ENCODE peak calls at places on chromosome 7, in four cellular contexts. P, V, W and A are unnamed samples.

GRCh38 chr7:1400351-1400750 is 58.9 kb downstream of the MICALL2 start:
- DNase-seq in V (no peak), W (no peak), P (no peak), A (no peak)

GRCh38 chr7:46786221-46786951 is 795.5 kb downstream of the TNS3 start:
- DNase-seq in V (no peak), W (no peak), P (no peak), A (no peak)

GRCh38 chr7:45891462-45892402 is 3.4 kb downstream of the IGFBP1 start:
- DNase-seq in V (no peak), W (no peak), P (no peak), A (no peak)

GRCh38 chr7:75987805-75988630 is 6.4 kb downstream of the TMEM120A start:
- DNase-seq in W (no peak), P (peak), V (no peak), A (no peak)

GRCh38 chr7:46776790-46777189 is 805.1 kb downstream of the TNS3 start:
- DNase-seq in V (no peak), P (no peak), W (no peak), A (no peak)

GRCh38 chr7:38292442-38292841 is 19.0 kb upstream of the TARP start:
- DNase-seq in V (no peak), P (no peak), W (no peak), A (no peak)

GRCh38 chr7:44215531-44215930 is 14.8 kb downstream of the YKT6 start:
- DNase-seq in W (no peak), P (peak), V (no peak), A (no peak)

GRCh38 chr7:19117081-19117869 is at the start of gene TWIST1:
- DNase-seq in P (peak), V (no peak), W (peak), A (peak)

GRCh38 chr7:2717293-2717904 is 29.4 kb downstream of the AMZ1 start:
- DNase-seq in W (peak), V (no peak), P (peak), A (no peak)

GRCh38 chr7:108457871-108458270 is 1.6 kb upstream of the NRCAM start:
- DNase-seq in P (no peak), V (no peak), W (no peak), A (no peak)

GRCh38 chr7:44194069-44194468 is 4.8 kb upstream of the GCK start:
- DNase-seq in W (peak), P (no peak), V (no peak), A (no peak)

GRCh38 chr7:5636446-5636835 is 145.0 kb downstream of the RNF216 start:
- DNase-seq in P (no peak), V (no peak), W (no peak), A (no peak)

GRCh38 chr7:50281680-50282445 is 22.7 kb upstream of the IKZF1 start:
- DNase-seq in V (no peak), W (no peak), P (no peak), A (no peak)

GRCh38 chr7:148242271-148242801 is 348.2 kb upstream of the C7orf33 start:
- DNase-seq in W (peak), P (no peak), V (peak), A (peak)

GRCh38 chr7:264541-265191 is 25.3 kb upstream of the FOXL3 start:
- DNase-seq in P (no peak), V (peak), W (no peak), A (no peak)

GRCh38 chr7:110204527-110204926 is 886.4 kb upstream of the LRRN3 start:
- DNase-seq in P (no peak), W (no peak), V (no peak), A (no peak)

GRCh38 chr7:76071316-76072242 is 23.7 kb downstream of the MDH2 start:
- DNase-seq in P (peak), V (peak), W (no peak), A (no peak)

GRCh38 chr7:20488850-20489249 is 126.6 kb upstream of the ABCB5 start:
- DNase-seq in W (no peak), P (no peak), V (no peak), A (no peak)

GRCh38 chr7:132328047-132328620 is 248.1 kb downstream of the PLXNA4 start:
- DNase-seq in P (no peak), V (no peak), W (no peak), A (no peak)

GRCh38 chr7:139673230-139673629 is 104.6 kb downstream of the HIPK2 start:
- DNase-seq in P (no peak), W (no peak), V (no peak), A (no peak)

GRCh38 chr7:154841731-154842331 is 161.1 kb downstream of the PAXIP1 start:
- DNase-seq in W (peak), P (no peak), V (no peak), A (no peak)

GRCh38 chr7:28082071-28082470 is 98.5 kb downstream of the JAZF1 start:
- DNase-seq in P (no peak), V (no peak), W (no peak), A (no peak)

GRCh38 chr7:72919256-72919775 is 5.6 kb upstream of the POM121 start:
- DNase-seq in V (no peak), W (no peak), P (no peak), A (no peak)

GRCh38 chr7:18140943-18141342 is 113.3 kb upstream of the PRPS1L1 start:
- DNase-seq in P (no peak), W (no peak), V (no peak), A (no peak)

GRCh38 chr7:55552320-55553086 is 19.8 kb downstream of the VOPP1 start:
- DNase-seq in W (no peak), V (peak), P (no peak), A (peak)

GRCh38 chr7:51350195-51350896 is 33.7 kb upstream of the COBL start:
- DNase-seq in W (no peak), V (peak), P (no peak), A (no peak)

GRCh38 chr7:26070290-26070689 is 81.7 kb upstream of the NFE2L3 start:
- DNase-seq in P (no peak), W (no peak), V (no peak), A (no peak)

GRCh38 chr7:3835102-3835501 is 534.0 kb downstream of the SDK1 start:
- DNase-seq in V (no peak), W (no peak), P (no peak), A (peak)

GRCh38 chr7:29265208-29265923 is 70.8 kb downstream of the CHN2 start:
- DNase-seq in P (no peak), V (peak), W (no peak), A (no peak)

GRCh38 chr7:103121641-103122040 is 27.3 kb downstream of the NAPEPLD start:
- DNase-seq in V (no peak), W (peak), P (no peak), A (no peak)

GRCh38 chr7:88005191-88005590 is 71.1 kb downstream of the ADAM22 start:
- DNase-seq in P (no peak), V (no peak), W (no peak), A (no peak)

GRCh38 chr7:122858310-122858709 is 27.9 kb downstream of the CADPS2 start:
- DNase-seq in V (no peak), W (no peak), P (no peak), A (no peak)

GRCh38 chr7:50657341-50657873 is 92.2 kb upstream of the DDC start:
- DNase-seq in V (no peak), W (no peak), P (peak), A (no peak)

GRCh38 chr7:139683137-139683871 is 94.5 kb downstream of the HIPK2 start:
- DNase-seq in P (no peak), W (no peak), V (no peak), A (no peak)

GRCh38 chr7:39054731-39055130 is 77.0 kb downstream of the POU6F2 start:
- DNase-seq in V (no peak), P (no peak), W (no peak), A (no peak)

GRCh38 chr7:105656922-105657521 is 75.7 kb upstream of the EFCAB10 start:
- DNase-seq in V (peak), W (peak), P (peak), A (peak)

GRCh38 chr7:91043924-91044660 is 220.1 kb upstream of the FZD1 start:
- DNase-seq in V (no peak), W (no peak), P (no peak), A (no peak)

GRCh38 chr7:5420841-5421625 is 2.6 kb downstream of the TNRC18 start:
- DNase-seq in P (no peak), V (peak), W (peak), A (no peak)

GRCh38 chr7:130273081-130273699 is 6.5 kb downstream of the CPA2 start:
- DNase-seq in W (no peak), V (peak), P (no peak), A (no peak)
- TF ChIP-seq POLR2A in W (no peak), V (peak), P (no peak), A (no peak)

DNA sequence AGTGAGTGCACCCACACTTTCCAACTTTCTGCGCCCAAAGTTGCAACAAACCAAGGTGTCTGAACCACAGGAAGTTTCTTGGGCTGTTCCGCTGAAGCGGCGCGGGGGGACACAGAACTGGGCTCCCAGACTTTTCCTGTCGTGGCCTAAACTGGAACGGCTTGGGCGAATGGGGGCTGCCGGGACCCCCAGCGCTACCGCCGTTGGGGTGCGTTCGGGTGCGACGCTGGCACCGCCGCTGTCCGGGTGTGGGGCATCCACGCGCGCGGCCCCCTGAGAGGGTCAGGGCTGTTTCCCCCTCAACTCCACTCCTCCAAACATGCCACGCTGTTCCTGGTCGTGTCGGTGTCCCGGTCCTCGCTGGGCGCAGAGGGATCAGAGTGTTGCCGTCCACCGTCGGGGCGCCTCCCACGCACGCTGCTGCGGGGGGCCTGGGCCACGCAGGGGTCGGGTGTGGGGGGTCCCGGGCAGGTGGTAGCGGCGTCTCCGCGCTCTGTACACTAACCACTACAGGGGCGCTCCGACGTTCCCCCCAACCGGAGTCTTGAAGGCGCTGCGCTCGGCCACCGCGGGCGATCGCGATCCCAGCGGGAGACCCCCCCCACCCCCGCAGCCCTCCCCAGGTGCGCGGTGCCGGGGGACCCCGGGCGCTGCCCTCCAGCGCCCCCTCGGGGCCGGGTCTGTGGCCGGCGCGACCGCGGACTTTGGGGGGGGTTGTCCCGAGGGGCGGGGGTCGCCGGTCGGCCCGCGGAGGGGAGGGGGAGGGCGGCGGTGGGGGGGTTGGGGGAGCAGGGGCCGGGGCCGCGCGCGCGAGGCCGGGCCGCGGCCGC is 2.2 kb upstream of the CUX1 start:
- DNase-seq in W (peak), V (peak), P (peak), A (peak)
- TF ChIP-seq POLR2A in W (no peak), V (no peak), P (no peak), A (no peak)

GRCh38 chr7:99408347-99409191 is at the start of the genes BUD31 and PDAP1:
- DNase-seq in P (peak), V (peak), W (peak), A (peak)
- TF ChIP-seq POLR2A in P (peak), V (peak), W (peak), A (peak)

DNA sequence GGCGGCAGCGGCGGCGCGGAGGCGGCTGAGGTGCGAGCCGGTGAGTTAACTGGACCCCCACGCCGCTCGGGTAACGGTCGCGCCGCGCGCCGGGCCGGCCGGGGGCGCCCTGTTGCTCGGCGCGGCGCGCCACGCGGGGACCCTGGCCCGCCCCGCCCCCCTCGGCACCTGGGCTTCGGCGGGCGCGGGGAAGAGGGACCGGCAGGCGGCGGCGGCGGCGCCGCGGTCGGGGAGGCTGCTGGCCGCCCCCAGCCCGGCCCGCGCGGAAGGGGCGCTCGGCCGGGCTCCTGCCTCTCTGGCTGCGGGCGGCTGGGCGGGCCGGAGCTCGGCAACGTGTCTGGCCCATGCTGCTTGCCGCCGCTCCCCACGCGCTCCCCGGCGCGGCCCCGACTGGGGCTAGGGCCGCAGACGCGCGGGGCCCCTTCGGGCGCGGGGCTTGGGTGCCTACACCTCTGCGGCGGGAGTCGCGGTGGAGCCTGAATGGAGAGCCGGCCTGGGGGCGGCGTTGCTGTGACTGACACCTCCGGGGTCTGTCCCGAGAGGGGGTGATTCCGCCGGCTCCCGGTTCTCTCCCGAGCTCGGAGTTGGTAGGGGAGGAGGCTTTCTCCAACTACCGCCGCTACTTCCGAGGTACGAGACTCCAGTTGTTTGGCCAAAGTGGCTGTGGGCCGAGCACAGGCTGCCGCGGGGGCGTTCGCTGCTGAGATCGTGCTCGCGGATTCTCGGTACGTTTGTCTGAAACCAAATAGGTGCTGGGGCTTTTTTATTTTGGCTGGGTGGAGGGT is 494 bp downstream of the PALS2 start:
- DNase-seq in W (peak), V (peak), P (peak), A (peak)
- TF ChIP-seq POLR2A in W (no peak), V (peak), P (no peak), A (peak)

DNA sequence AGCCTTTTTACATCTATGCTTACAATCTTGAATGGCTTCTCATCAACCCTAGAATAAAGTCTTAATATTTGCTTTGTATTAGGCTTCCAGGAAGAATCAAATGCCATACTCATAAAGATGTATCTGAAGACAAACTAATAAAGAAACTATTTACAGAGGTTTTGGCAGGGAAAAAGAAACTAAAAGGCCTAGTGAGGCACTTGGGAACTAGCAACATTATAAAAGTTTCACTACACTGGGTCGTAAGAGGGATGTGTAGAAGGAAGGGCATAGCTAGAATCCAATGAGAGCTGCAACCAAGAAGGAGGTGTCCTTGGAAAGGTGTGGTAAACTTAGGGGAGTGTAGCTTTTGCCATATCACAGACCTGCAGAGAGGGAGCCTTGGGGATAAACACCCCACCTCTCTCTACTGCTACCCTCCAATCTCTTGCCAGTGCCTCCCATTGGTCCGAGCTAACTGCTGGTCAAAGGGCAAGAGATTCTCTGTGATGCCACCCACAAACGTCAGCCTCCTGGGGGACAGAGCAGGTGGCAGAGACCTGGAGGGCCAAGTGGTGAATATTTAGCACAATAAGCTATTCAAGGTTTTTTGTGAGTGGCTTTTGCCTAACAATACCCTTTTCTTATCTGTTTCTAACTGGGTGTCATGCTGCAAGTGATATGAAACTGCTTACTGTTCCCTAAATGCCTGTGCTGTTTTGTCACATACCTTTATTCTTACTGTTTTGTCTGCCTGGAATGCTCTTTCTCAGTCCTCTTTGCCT is 60.7 kb downstream of the CPED1 start:
- DNase-seq in P (no peak), V (no peak), W (peak), A (no peak)
- TF ChIP-seq POLR2A in P (no peak), V (no peak), W (no peak), A (no peak)

GRCh38 chr7:84780158-84781124 is 406.4 kb downstream of the SEMA3D start:
- DNase-seq in P (no peak), W (no peak), V (no peak), A (no peak)
- TF ChIP-seq POLR2A in P (no peak), W (no peak), V (no peak), A (no peak)

DNA sequence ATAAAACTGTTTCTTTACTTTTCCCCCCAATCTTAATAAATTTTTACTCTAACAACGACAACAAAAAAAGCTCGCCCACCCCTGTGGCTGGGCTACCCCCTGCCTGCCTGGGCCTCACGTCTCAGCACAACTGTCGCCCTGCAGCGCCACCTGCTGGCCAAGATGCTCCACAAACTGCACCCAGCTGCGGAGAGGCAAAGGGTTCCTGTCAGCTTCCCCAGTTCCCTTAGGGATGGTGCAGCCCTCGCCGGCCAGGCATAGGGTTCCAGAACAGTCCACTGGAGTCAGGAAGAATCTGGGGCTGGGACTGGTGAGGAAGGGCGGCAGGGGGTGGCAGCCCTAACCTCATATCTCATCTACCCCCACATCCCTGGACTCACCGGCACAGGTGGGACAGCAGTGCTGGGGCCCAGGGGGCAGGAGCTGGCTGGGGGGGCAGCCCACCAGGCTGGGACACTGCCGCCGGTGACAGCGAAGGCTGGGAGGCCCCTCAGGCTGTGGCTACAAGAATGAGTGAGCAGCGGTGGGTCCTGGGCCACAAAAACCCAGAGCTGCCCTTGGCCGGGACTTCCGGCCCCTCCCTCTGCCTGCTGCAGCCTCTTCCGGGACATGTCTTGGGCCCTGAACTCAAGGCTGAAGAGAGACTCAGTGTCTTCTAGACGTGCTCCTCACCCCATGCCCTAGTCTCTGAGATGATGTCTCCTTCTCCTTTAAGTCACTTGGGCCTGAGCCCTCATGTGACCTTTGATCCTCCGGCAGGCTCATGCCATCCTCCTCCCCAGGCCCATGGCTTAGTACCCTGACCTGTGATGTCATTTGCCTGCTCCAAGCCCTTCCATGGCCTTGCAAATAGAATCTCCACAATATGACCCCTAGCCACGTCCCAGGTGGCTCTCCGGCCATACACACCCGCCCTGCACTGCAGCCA is 21.2 kb downstream of the ATP6V1F start:
- DNase-seq in P (peak), V (peak), W (peak), A (peak)
- TF ChIP-seq POLR2A in P (no peak), V (no peak), W (no peak), A (no peak)

DNA sequence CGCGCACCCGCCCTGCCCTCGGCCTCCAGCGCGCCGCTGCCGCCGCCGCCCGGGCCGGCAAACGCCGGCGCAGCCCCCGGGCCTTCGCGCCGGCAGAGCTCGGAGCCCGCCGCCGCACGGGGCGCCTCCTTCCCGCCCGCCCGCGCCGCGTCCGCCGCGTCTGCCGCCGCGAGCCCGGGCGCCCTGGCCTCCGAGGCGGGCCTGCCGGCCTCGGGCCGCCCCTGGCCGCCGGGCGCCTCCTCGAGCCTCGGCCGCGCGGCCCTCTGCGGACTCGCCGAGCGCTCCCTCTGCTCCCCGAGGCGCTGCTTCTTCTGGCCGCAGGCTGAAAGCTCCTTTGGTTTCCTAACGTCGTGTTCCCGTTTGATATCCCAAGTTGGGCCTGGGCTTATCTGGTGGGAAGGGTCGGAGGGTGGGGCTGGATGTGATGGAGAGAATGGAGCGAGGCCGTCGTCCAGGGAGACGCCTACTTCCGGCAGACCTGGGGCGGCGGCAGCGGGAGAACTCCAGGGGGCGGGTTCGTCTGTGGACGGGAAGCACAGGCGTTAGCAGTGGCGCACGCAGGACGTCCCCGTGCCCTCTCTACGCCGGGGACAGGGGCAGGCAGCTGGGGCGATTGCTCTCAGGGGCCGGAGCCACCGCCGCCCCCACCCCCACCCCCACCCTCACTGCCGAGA is 221.0 kb downstream of the PHTF2 start:
- DNase-seq in P (peak), V (peak), W (peak), A (peak)
- TF ChIP-seq POLR2A in P (peak), V (peak), W (no peak), A (peak)